ENCODE peak calls at places on chromosome 12, in four cellular contexts. J, P, G and L are unnamed samples.

GRCh38 chr12:98653866-98654493 is 8.9 kb downstream of the APAF1 start:
- DNase-seq in G (no peak), J (no peak), P (peak), L (no peak)

GRCh38 chr12:6082613-6083012 is 41.9 kb downstream of the VWF start:
- DNase-seq in P (no peak), J (no peak), G (no peak), L (no peak)

GRCh38 chr12:989751-990278 is 1.2 kb upstream of the ERC1 start:
- DNase-seq in P (peak), J (no peak), G (no peak), L (peak)

GRCh38 chr12:70258605-70259403 is 15.6 kb downstream of the CNOT2 start:
- DNase-seq in J (no peak), P (no peak), G (no peak), L (no peak)

GRCh38 chr12:9340422-9341259 is 132.4 kb upstream of the PZP start:
- DNase-seq in P (no peak), G (no peak), J (no peak), L (no peak)

GRCh38 chr12:31727197-31727596 is 1.6 kb downstream of the AMN1 start:
- DNase-seq in G (no peak), P (no peak), J (no peak), L (no peak)

GRCh38 chr12:66152732-66153131 is 17.1 kb downstream of the TMBIM4 start:
- DNase-seq in G (no peak), J (no peak), P (peak), L (no peak)

GRCh38 chr12:12714276-12715001 is 2.7 kb upstream of the CDKN1B start:
- DNase-seq in P (peak), G (no peak), J (peak), L (no peak)

GRCh38 chr12:92365333-92365732 is 219.7 kb upstream of the BTG1 start:
- DNase-seq in J (no peak), G (no peak), P (no peak), L (no peak)

GRCh38 chr12:4506870-4507269 is 31.8 kb upstream of the RAD51AP1 start:
- DNase-seq in J (no peak), G (no peak), P (peak), L (no peak)

GRCh38 chr12:13205809-13206559 is 9.5 kb downstream of the EMP1 start:
- DNase-seq in J (no peak), P (peak), G (no peak), L (no peak)

GRCh38 chr12:96774501-96775256 is 132.4 kb upstream of the NEDD1 start:
- DNase-seq in J (no peak), G (no peak), P (peak), L (no peak)

GRCh38 chr12:10721654-10722501 is 1.2 kb downstream of the YBX3 start:
- DNase-seq in P (peak), J (peak), G (peak), L (peak)

GRCh38 chr12:102966200-102966941 is 8.9 kb downstream of the ASCL1 start:
- DNase-seq in J (no peak), G (no peak), P (no peak), L (no peak)

GRCh38 chr12:21637985-21638891 is 19.4 kb downstream of the LDHB start:
- DNase-seq in P (no peak), G (no peak), J (no peak), L (no peak)

GRCh38 chr12:131735863-131736806 is 25.2 kb downstream of the SFSWAP start:
- DNase-seq in P (no peak), G (no peak), J (no peak), L (no peak)

GRCh38 chr12:53231859-53232640 is at the start of gene RARG:
- DNase-seq in J (peak), G (peak), P (peak), L (peak)

GRCh38 chr12:121128908-121129704 is 3.6 kb upstream of the P2RX7 start:
- DNase-seq in J (peak), P (no peak), G (peak), L (peak)

GRCh38 chr12:130916251-130916911 is 37.3 kb upstream of the ADGRD1 start:
- DNase-seq in G (no peak), P (peak), J (peak), L (peak)

GRCh38 chr12:42707312-42707711 is 117.8 kb upstream of the PRICKLE1 start:
- DNase-seq in J (no peak), G (no peak), P (no peak), L (no peak)